ENCODE peak calls at places on chromosomes 3 and 15, in eight cellular contexts. C, P, W, L, Q, J, X and Y are unnamed samples.

GRCh38 chr3:143170676-143171075 is 51.1 kb downstream of the CHST2 start:
- DNase-seq in W (no peak), Q (no peak), C (no peak), P (no peak), X (no peak), J (no peak), L (no peak), Y (peak)

GRCh38 chr3:141321109-141321497 is 47.2 kb upstream of the ZBTB38 start:
- DNase-seq in Q (no peak), J (no peak), P (no peak), L (no peak), X (no peak), C (no peak), W (no peak), Y (no peak)

GRCh38 chr3:11455977-11456376 is 183.8 kb downstream of the ATG7 start:
- DNase-seq in Q (no peak), W (no peak), P (no peak), C (no peak), L (no peak), J (peak), X (no peak), Y (peak)

GRCh38 chr15:98845138-98845884 is 162.3 kb downstream of the PGPEP1L start:
- DNase-seq in P (no peak), X (no peak), C (no peak), W (no peak), Q (no peak), L (no peak), J (no peak), Y (no peak)

GRCh38 chr3:107598926-107599754 is 76.4 kb downstream of the BBX start:
- DNase-seq in Q (peak), C (no peak), X (peak), L (peak), W (peak), P (no peak), J (no peak), Y (peak)

GRCh38 chr3:46440531-46441294 is 24.0 kb downstream of the LTF start:
- DNase-seq in L (no peak), P (no peak), X (no peak), W (peak), C (no peak), J (no peak), Q (peak), Y (no peak)

GRCh38 chr15:36658321-36658720 is 78.9 kb downstream of the CDIN1 start:
- DNase-seq in L (no peak), W (no peak), X (no peak), J (no peak), P (peak), C (no peak), Q (no peak), Y (peak)

GRCh38 chr3:20056727-20057611 is 16.7 kb downstream of the KAT2B start:
- DNase-seq in C (no peak), W (no peak), L (no peak), X (no peak), J (no peak), Q (no peak), P (peak), Y (peak)

GRCh38 chr3:194624956-194625355 is 8.3 kb downstream of the TMEM44 start:
- DNase-seq in W (no peak), Q (no peak), X (no peak), L (no peak), C (no peak), P (no peak), J (no peak), Y (no peak)

GRCh38 chr3:9398715-9399708 is 1.6 kb downstream of the SETD5 start:
- DNase-seq in J (no peak), P (no peak), X (no peak), C (no peak), Q (no peak), W (no peak), L (no peak), Y (peak)

GRCh38 chr3:138114988-138115971 is at the start of gene DZIP1L:
- DNase-seq in W (no peak), P (peak), J (peak), X (peak), C (peak), L (peak), Q (no peak), Y (peak)

GRCh38 chr3:100400424-100400781 is 486 bp downstream of the TOMM70 start:
- DNase-seq in C (no peak), P (no peak), X (no peak), L (no peak), W (peak), J (no peak), Q (peak), Y (peak)

GRCh38 chr3:57784089-57784735 is 28.1 kb downstream of the SLMAP start:
- DNase-seq in J (no peak), Q (no peak), W (no peak), X (no peak), P (no peak), L (no peak), C (no peak), Y (no peak)

GRCh38 chr15:83066034-83066760 is 855 bp downstream of the BTBD1 start:
- DNase-seq in L (no peak), P (no peak), C (no peak), X (no peak), W (no peak), Q (no peak), J (no peak), Y (peak)

GRCh38 chr15:76866716-76867321 is 38.3 kb downstream of the SCAPER start:
- DNase-seq in C (no peak), J (no peak), W (no peak), L (no peak), X (peak), P (peak), Q (no peak), Y (peak)

GRCh38 chr3:196339044-196339443 is 856 bp upstream of the TM4SF19 start:
- DNase-seq in Q (no peak), L (no peak), X (no peak), C (no peak), W (no peak), J (no peak), P (no peak), Y (no peak)

GRCh38 chr3:64316971-64317370 is 91.7 kb upstream of the PRICKLE2 start:
- DNase-seq in J (no peak), P (no peak), W (no peak), C (no peak), Q (no peak), L (no peak), X (no peak), Y (no peak)

GRCh38 chr3:192821161-192821560 is 93.8 kb upstream of the FGF12 start:
- DNase-seq in L (no peak), Q (no peak), W (no peak), X (no peak), P (no peak), C (no peak), J (no peak), Y (no peak)

GRCh38 chr3:149473991-149474819 is at the start of gene TM4SF4:
- DNase-seq in J (no peak), X (peak), Q (no peak), C (no peak), P (no peak), W (no peak), L (no peak), Y (no peak)

GRCh38 chr3:172390792-172391191 is 57.5 kb downstream of the GHSR start:
- DNase-seq in W (no peak), X (no peak), P (no peak), C (no peak), J (no peak), L (no peak), Q (no peak), Y (no peak)

GRCh38 chr3:58422756-58423324 is 10.8 kb downstream of the PDHB start:
- DNase-seq in P (no peak), Q (no peak), J (no peak), C (no peak), X (peak), W (no peak), L (no peak), Y (no peak)

GRCh38 chr15:29677871-29678431 is 144.3 kb downstream of the TJP1 start:
- DNase-seq in W (no peak), P (no peak), X (no peak), C (no peak), J (no peak), L (no peak), Q (no peak), Y (no peak)

GRCh38 chr15:83365370-83365938 is 81.0 kb upstream of the BNC1 start:
- DNase-seq in Q (no peak), L (no peak), C (no peak), X (peak), J (no peak), W (no peak), P (peak), Y (peak)

GRCh38 chr3:43876648-43877047 is 185.9 kb downstream of the ABHD5 start:
- DNase-seq in C (no peak), Q (no peak), J (no peak), X (no peak), L (no peak), P (no peak), W (no peak), Y (no peak)

GRCh38 chr15:60000824-60001641 is 3.1 kb upstream of the FOXB1 start:
- DNase-seq in Q (no peak), C (no peak), X (no peak), W (no peak), P (no peak), J (no peak), L (no peak), Y (no peak)

GRCh38 chr15:48177875-48178611 is at the start of gene MYEF2:
- DNase-seq in X (peak), W (peak), C (no peak), J (peak), Q (peak), L (no peak), P (peak), Y (peak)

GRCh38 chr3:100402150-100402706 is 889 bp downstream of the LNP1 start:
- DNase-seq in Q (no peak), X (no peak), P (no peak), C (no peak), W (no peak), J (no peak), L (peak), Y (peak)

GRCh38 chr3:58580826-58581327 is 3.7 kb upstream of the FAM107A start:
- DNase-seq in W (no peak), C (no peak), L (no peak), X (no peak), Q (no peak), P (no peak), J (no peak), Y (peak)

GRCh38 chr3:87900061-87900460 is 158.7 kb downstream of the CGGBP1 start:
- DNase-seq in X (no peak), Q (no peak), J (no peak), P (no peak), L (no peak), W (no peak), C (no peak), Y (peak)

GRCh38 chr15:73822998-73823397 is 50.4 kb upstream of the TBC1D21 start:
- DNase-seq in L (no peak), X (no peak), P (peak), Q (no peak), J (no peak), W (no peak), C (no peak), Y (peak)

GRCh38 chr3:15295506-15295905 is 36.9 kb downstream of the SH3BP5 start:
- DNase-seq in J (no peak), L (no peak), X (no peak), P (peak), W (no peak), Q (no peak), C (no peak), Y (no peak)

GRCh38 chr3:179558742-179559364 is 3.9 kb upstream of the ACTL6A start:
- DNase-seq in Q (peak), W (peak), P (peak), C (no peak), J (peak), X (peak), L (peak), Y (peak)

GRCh38 chr3:37181766-37182165 is 7.4 kb upstream of the LRRFIP2 start:
- DNase-seq in C (no peak), L (no peak), X (no peak), Q (no peak), W (no peak), P (no peak), J (no peak), Y (no peak)

GRCh38 chr3:141959921-141960554 is 83.6 kb downstream of the ATP1B3 start:
- DNase-seq in P (no peak), Q (no peak), X (no peak), W (no peak), L (no peak), C (no peak), J (no peak), Y (peak)